ENCODE peak calls at places on chromosomes 11 and 22, in five cellular contexts. I, A, D, F and B are unnamed samples.

GRCh38 chr11:134063096-134063495 is 5.8 kb upstream of the JAM3 start:
- DNase-seq in I (no peak), A (no peak), D (no peak), F (no peak), B (no peak)

GRCh38 chr11:16612801-16613400 is 125.5 kb upstream of the C11orf58 start:
- DNase-seq in I (peak; percentile 35), A (no peak), D (no peak), F (no peak), B (no peak)

GRCh38 chr22:17057959-17058814 is 26.6 kb upstream of the IL17RA start:
- DNase-seq in I (peak; percentile 73), A (peak; percentile 86), D (no peak), F (peak; percentile 26), B (peak; percentile 37)

GRCh38 chr22:19807914-19808872 is 46.5 kb downstream of the GNB1L start:
- DNase-seq in I (no peak), A (no peak), D (no peak), F (no peak), B (no peak)

GRCh38 chr11:75635009-75635909 is 33.6 kb downstream of the MAP6 start:
- DNase-seq in I (peak; percentile 72), A (no peak), D (peak; percentile 88), F (no peak), B (no peak)

GRCh38 chr11:75809991-75810390 is 5.0 kb upstream of the UVRAG start:
- DNase-seq in I (no peak), A (no peak), D (no peak), F (no peak), B (no peak)

GRCh38 chr11:76790251-76790650 is 7.1 kb downstream of the TSKU start:
- DNase-seq in I (no peak), A (no peak), D (no peak), F (no peak), B (no peak)

GRCh38 chr11:64489831-64490441 is 101.1 kb upstream of the SLC22A12 start:
- DNase-seq in I (peak; percentile 7), A (peak; percentile 58), D (peak; percentile 19), F (peak; percentile 28), B (peak; percentile 80)

GRCh38 chr11:22078063-22078462 is 114.8 kb upstream of the ANO5 start:
- DNase-seq in I (no peak), A (no peak), D (no peak), F (no peak), B (no peak)

GRCh38 chr22:37462983-37463382 is 23.2 kb downstream of the MFNG start:
- DNase-seq in I (peak; percentile 49), A (peak; percentile 72), D (no peak), F (no peak), B (no peak)

GRCh38 chr11:12019337-12019736 is 10.9 kb upstream of the DKK3 start:
- DNase-seq in I (peak; percentile 87), A (peak; percentile 44), D (no peak), F (no peak), B (no peak)

GRCh38 chr11:95149659-95150294 is 60.1 kb downstream of the ENDOD1 start:
- DNase-seq in I (no peak), A (peak; percentile 56), D (no peak), F (no peak), B (no peak)

GRCh38 chr11:46285594-46286033 is 8.2 kb downstream of the CREB3L1 start:
- DNase-seq in I (peak; percentile 75), A (no peak), D (no peak), F (no peak), B (no peak)

GRCh38 chr11:35619030-35619753 is 932 bp downstream of the FJX1 start:
- DNase-seq in I (peak; percentile 37), A (peak; percentile 20), D (peak; percentile 73), F (no peak), B (peak; percentile 77)

GRCh38 chr11:45079943-45080719 is 66.3 kb upstream of the PRDM11 start:
- DNase-seq in I (no peak), A (no peak), D (no peak), F (peak; percentile 27), B (no peak)

GRCh38 chr11:79092791-79093313 is 348.0 kb downstream of the TENM4 start:
- DNase-seq in I (peak; percentile 100), A (no peak), D (no peak), F (no peak), B (peak; percentile 67)

GRCh38 chr22:28817919-28818859 is 17.8 kb upstream of the XBP1 start:
- DNase-seq in I (no peak), A (no peak), D (no peak), F (no peak), B (no peak)

GRCh38 chr22:42022162-42022847 is 23.7 kb downstream of the WBP2NL start:
- DNase-seq in I (no peak), A (no peak), D (no peak), F (no peak), B (peak; percentile 16)

GRCh38 chr11:95230054-95231034 is 658 bp downstream of the SESN3 start:
- DNase-seq in I (no peak), A (peak; percentile 23), D (peak; percentile 17), F (no peak), B (no peak)

GRCh38 chr22:29626497-29627195 is 23.2 kb downstream of the NF2 start:
- DNase-seq in I (peak; percentile 91), A (no peak), D (no peak), F (no peak), B (no peak)

GRCh38 chr22:40400173-40400572 is 29.8 kb downstream of the SGSM3 start:
- DNase-seq in I (no peak), A (no peak), D (no peak), F (no peak), B (no peak)

GRCh38 chr11:106644824-106645223 is 373.5 kb downstream of the GUCY1A2 start:
- DNase-seq in I (peak; percentile 60), A (no peak), D (no peak), F (no peak), B (no peak)

GRCh38 chr11:1906146-1906545 is 13.4 kb upstream of the TNNT3 start:
- DNase-seq in I (no peak), A (no peak), D (no peak), F (no peak), B (no peak)

GRCh38 chr22:49157529-49158339 is 669.9 kb downstream of the BRD1 start:
- DNase-seq in I (no peak), A (no peak), D (no peak), F (no peak), B (no peak)

GRCh38 chr11:35976434-35976833 is 32.6 kb downstream of the LDLRAD3 start:
- DNase-seq in I (no peak), A (no peak), D (no peak), F (no peak), B (no peak)

GRCh38 chr11:62713343-62713742 is 5.9 kb downstream of the GNG3 start:
- DNase-seq in I (no peak), A (no peak), D (no peak), F (no peak), B (peak; percentile 52)

GRCh38 chr11:62512961-62513360 is 33.6 kb downstream of the AHNAK start:
- DNase-seq in I (no peak), A (no peak), D (no peak), F (no peak), B (no peak)

GRCh38 chr22:44003776-44004460 is 20.2 kb upstream of the PARVB start:
- DNase-seq in I (no peak), A (no peak), D (no peak), F (no peak), B (no peak)

GRCh38 chr11:115126092-115126491 is 378.1 kb downstream of the CADM1 start:
- DNase-seq in I (no peak), A (no peak), D (no peak), F (no peak), B (no peak)

GRCh38 chr11:18785416-18785815 is 6.2 kb downstream of the PTPN5 start:
- DNase-seq in I (no peak), A (no peak), D (no peak), F (no peak), B (no peak)

GRCh38 chr11:48064306-48064705 is 83.9 kb downstream of the PTPRJ start:
- DNase-seq in I (peak; percentile 80), A (no peak), D (no peak), F (no peak), B (no peak)

GRCh38 chr11:119222308-119222707 is 16.2 kb downstream of the CBL start:
- DNase-seq in I (peak; percentile 81), A (no peak), D (no peak), F (no peak), B (no peak)